ENCODE peak calls at places on chromosomes 3 and 15, in eight cellular contexts. One of them, this sample, is unnamed.

GRCh38 chr15:88543065-88543776 is 3.3 kb downstream of the DET1 start:
- DNase-seq in Jurkat, Clone E6-1: no peak
- DNase-seq in WERI-Rb-1: no peak
- DNase-seq in NCI-H2171 treated with DMSO at 0.1 percent for 48 hours: no peak
- DNase-seq in GM13977: no peak
- DNase-seq in amygdala: no peak
- DNase-seq in iPS-NIHi11: no peak
- DNase-seq in AG20443: no peak
- DNase-seq in this sample: no peak

GRCh38 chr3:67976683-67977082 is 322.3 kb upstream of the SUCLG2 start:
- DNase-seq in Jurkat, Clone E6-1: no peak
- DNase-seq in WERI-Rb-1: no peak
- DNase-seq in NCI-H2171 treated with DMSO at 0.1 percent for 48 hours: no peak
- DNase-seq in GM13977: no peak
- DNase-seq in amygdala: no peak
- DNase-seq in iPS-NIHi11: no peak
- DNase-seq in AG20443: no peak
- DNase-seq in this sample: no peak

GRCh38 chr3:99920530-99921376 is 103.1 kb downstream of the CMSS1 start:
- DNase-seq in Jurkat, Clone E6-1: no peak
- DNase-seq in WERI-Rb-1: peak
- DNase-seq in NCI-H2171 treated with DMSO at 0.1 percent for 48 hours: no peak
- DNase-seq in GM13977: no peak
- DNase-seq in amygdala: no peak
- DNase-seq in iPS-NIHi11: peak
- DNase-seq in AG20443: peak
- DNase-seq in this sample: no peak

GRCh38 chr3:125194849-125195601 is 17.5 kb downstream of the SLC12A8 start:
- DNase-seq in Jurkat, Clone E6-1: no peak
- DNase-seq in WERI-Rb-1: no peak
- DNase-seq in NCI-H2171 treated with DMSO at 0.1 percent for 48 hours: no peak
- DNase-seq in GM13977: no peak
- DNase-seq in amygdala: no peak
- DNase-seq in iPS-NIHi11: no peak
- DNase-seq in AG20443: peak
- DNase-seq in this sample: no peak

GRCh38 chr3:115022835-115023398 is 124.2 kb downstream of the ZBTB20 start:
- DNase-seq in Jurkat, Clone E6-1: no peak
- DNase-seq in WERI-Rb-1: no peak
- DNase-seq in NCI-H2171 treated with DMSO at 0.1 percent for 48 hours: no peak
- DNase-seq in GM13977: no peak
- DNase-seq in amygdala: no peak
- DNase-seq in iPS-NIHi11: no peak
- DNase-seq in AG20443: no peak
- DNase-seq in this sample: no peak

GRCh38 chr3:42730706-42731420 is 28.3 kb upstream of the HHATL start:
- DNase-seq in Jurkat, Clone E6-1: no peak
- DNase-seq in WERI-Rb-1: no peak
- DNase-seq in NCI-H2171 treated with DMSO at 0.1 percent for 48 hours: no peak
- DNase-seq in GM13977: no peak
- DNase-seq in amygdala: no peak
- DNase-seq in iPS-NIHi11: no peak
- DNase-seq in AG20443: no peak
- DNase-seq in this sample: peak

GRCh38 chr3:140247775-140248174 is 312.8 kb downstream of the CLSTN2 start:
- DNase-seq in Jurkat, Clone E6-1: no peak
- DNase-seq in WERI-Rb-1: no peak
- DNase-seq in NCI-H2171 treated with DMSO at 0.1 percent for 48 hours: no peak
- DNase-seq in GM13977: no peak
- DNase-seq in amygdala: no peak
- DNase-seq in iPS-NIHi11: no peak
- DNase-seq in AG20443: no peak
- DNase-seq in this sample: no peak

GRCh38 chr15:72077950-72078349 is 40.0 kb downstream of the MYO9A start:
- DNase-seq in Jurkat, Clone E6-1: no peak
- DNase-seq in WERI-Rb-1: no peak
- DNase-seq in NCI-H2171 treated with DMSO at 0.1 percent for 48 hours: no peak
- DNase-seq in GM13977: no peak
- DNase-seq in amygdala: no peak
- DNase-seq in iPS-NIHi11: no peak
- DNase-seq in AG20443: no peak
- DNase-seq in this sample: no peak

GRCh38 chr3:36763111-36763849 is 1.1 kb downstream of the DCLK3 start:
- DNase-seq in Jurkat, Clone E6-1: no peak
- DNase-seq in WERI-Rb-1: no peak
- DNase-seq in NCI-H2171 treated with DMSO at 0.1 percent for 48 hours: no peak
- DNase-seq in GM13977: no peak
- DNase-seq in amygdala: no peak
- DNase-seq in iPS-NIHi11: peak
- DNase-seq in AG20443: no peak
- DNase-seq in this sample: no peak

GRCh38 chr15:70201376-70201775 is 103.7 kb upstream of the TLE3 start:
- DNase-seq in Jurkat, Clone E6-1: no peak
- DNase-seq in WERI-Rb-1: no peak
- DNase-seq in NCI-H2171 treated with DMSO at 0.1 percent for 48 hours: no peak
- DNase-seq in GM13977: no peak
- DNase-seq in amygdala: no peak
- DNase-seq in iPS-NIHi11: no peak
- DNase-seq in AG20443: no peak
- DNase-seq in this sample: no peak

GRCh38 chr3:123281929-123282328 is 80.2 kb downstream of the SEC22A start:
- DNase-seq in Jurkat, Clone E6-1: no peak
- DNase-seq in WERI-Rb-1: no peak
- DNase-seq in NCI-H2171 treated with DMSO at 0.1 percent for 48 hours: no peak
- DNase-seq in GM13977: peak
- DNase-seq in amygdala: no peak
- DNase-seq in iPS-NIHi11: no peak
- DNase-seq in AG20443: peak
- DNase-seq in this sample: no peak

GRCh38 chr3:141102372-141102771 is 51.2 kb downstream of the SPSB4 start:
- DNase-seq in Jurkat, Clone E6-1: no peak
- DNase-seq in WERI-Rb-1: no peak
- DNase-seq in NCI-H2171 treated with DMSO at 0.1 percent for 48 hours: no peak
- DNase-seq in GM13977: no peak
- DNase-seq in amygdala: no peak
- DNase-seq in iPS-NIHi11: no peak
- DNase-seq in AG20443: no peak
- DNase-seq in this sample: no peak

GRCh38 chr3:53229606-53230005 is 26.2 kb downstream of the TKT start:
- DNase-seq in Jurkat, Clone E6-1: no peak
- DNase-seq in WERI-Rb-1: no peak
- DNase-seq in NCI-H2171 treated with DMSO at 0.1 percent for 48 hours: no peak
- DNase-seq in GM13977: no peak
- DNase-seq in amygdala: no peak
- DNase-seq in iPS-NIHi11: peak
- DNase-seq in AG20443: no peak
- DNase-seq in this sample: no peak